ENCODE peak calls at places on chromosomes 7 and 10, in five cellular contexts. D is neuronal stem cell, I is mesenchymal stem cell, X is H9, M is H1. G is an unnamed sample. For H3K27me3, the result is how much of the 10 kb centered on the place peaks cover.

GRCh38 chr10:121928528-121928884 is 675 bp upstream of the ATE1 start:
- DNase-seq in D (no peak), I (peak), X (no peak), M (no peak), G (peak)

GRCh38 chr7:15326044-15326644 is 235.7 kb downstream of the AGMO start:
- DNase-seq in X (no peak), D (no peak), I (peak), M (no peak), G (no peak)

GRCh38 chr7:70347463-70347855 is 749.2 kb downstream of the AUTS2 start:
- DNase-seq in M (no peak), D (no peak), X (no peak), I (no peak), G (no peak)

GRCh38 chr10:18527692-18528091 is 123.7 kb downstream of the NSUN6 start:
- DNase-seq in X (no peak), M (no peak), D (no peak), I (peak), G (no peak)

GRCh38 chr10:130301026-130301892 is 165.1 kb downstream of the GLRX3 start:
- DNase-seq in I (no peak), M (no peak), D (no peak), X (no peak), G (no peak)

GRCh38 chr7:7710469-7710868 is 7.9 kb downstream of the RPA3 start:
- DNase-seq in M (no peak), X (no peak), I (no peak), D (no peak), G (no peak)

GRCh38 chr7:129376778-129377700 is 57.2 kb upstream of the STRIP2 start:
- DNase-seq in I (peak), D (no peak), X (no peak), M (no peak), G (no peak)

GRCh38 chr10:18164093-18164492 is 23.9 kb downstream of the CACNB2 start:
- DNase-seq in M (no peak), X (no peak), D (no peak), I (peak), G (no peak)

GRCh38 chr7:92830532-92831110 is 5.8 kb downstream of the CDK6 start:
- DNase-seq in D (no peak), X (no peak), I (peak), M (no peak), G (peak)

GRCh38 chr10:130244928-130245495 is 108.8 kb downstream of the GLRX3 start:
- DNase-seq in M (no peak), D (no peak), X (no peak), I (no peak), G (no peak)

GRCh38 chr7:47550788-47551470 is 31.0 kb downstream of the TNS3 start:
- DNase-seq in X (no peak), D (no peak), I (no peak), M (no peak), G (no peak)

GRCh38 chr7:144835668-144836544 is at the start of gene TPK1:
- DNase-seq in I (peak), D (peak), M (peak), X (peak), G (peak)

GRCh38 chr10:13867822-13868221 is 281.1 kb downstream of the PRPF18 start:
- DNase-seq in D (no peak), X (no peak), I (no peak), M (no peak), G (no peak)

GRCh38 chr7:37853468-37853867 is 5.1 kb downstream of the NME8 start:
- DNase-seq in X (no peak), I (no peak), M (no peak), D (no peak), G (no peak)

GRCh38 chr7:83065714-83066113 is 97.0 kb downstream of the PCLO start:
- DNase-seq in X (no peak), I (peak), D (no peak), M (no peak), G (no peak)

GRCh38 chr7:74542558-74543117 is 88.9 kb downstream of the GTF2IRD1 start:
- DNase-seq in X (no peak), D (no peak), M (no peak), I (no peak), G (no peak)

GRCh38 chr10:132891994-132892393 is 50.4 kb downstream of the CFAP46 start:
- DNase-seq in X (no peak), M (no peak), D (no peak), I (no peak), G (no peak)

GRCh38 chr7:149787428-149788299 is 14.3 kb upstream of the ZNF467 start:
- DNase-seq in D (no peak), M (no peak), I (no peak), X (peak), G (no peak)

DNA sequence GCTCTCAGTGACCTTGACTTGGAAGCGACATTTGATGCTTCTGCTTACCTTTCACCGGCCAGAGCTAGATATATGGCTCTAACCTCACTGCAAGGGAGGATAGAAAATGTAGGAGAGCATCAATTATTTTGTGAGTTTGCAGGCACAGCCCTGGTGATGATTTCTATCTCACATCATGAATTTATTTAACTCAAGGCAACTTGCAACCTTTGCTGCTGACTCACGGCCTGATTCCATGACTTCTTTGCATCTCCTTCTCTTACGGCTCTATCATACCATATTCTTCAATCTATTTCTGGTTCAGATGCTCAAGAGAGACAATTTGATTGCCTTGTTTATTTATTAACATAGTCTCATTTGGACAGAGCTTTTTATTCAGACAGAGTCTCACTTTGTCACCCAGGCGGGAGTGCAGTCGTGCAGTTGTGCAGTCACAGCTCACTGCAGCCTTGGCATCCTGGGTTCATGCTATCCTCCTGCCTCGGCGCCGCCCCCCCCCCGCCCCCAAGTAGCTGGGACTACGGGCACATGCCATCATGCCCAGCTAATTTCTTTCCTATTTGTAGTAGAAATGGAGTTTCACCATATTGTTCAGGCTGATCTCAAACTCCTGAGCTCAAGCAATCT is 196.0 kb downstream of the REEP3 start:
- DNase-seq in X (no peak), M (no peak), I (no peak), D (no peak), G (no peak)
- H3K18ac ChIP-seq in X (no peak), M (no peak), I (peak), D (no peak), G (no peak)

DNA sequence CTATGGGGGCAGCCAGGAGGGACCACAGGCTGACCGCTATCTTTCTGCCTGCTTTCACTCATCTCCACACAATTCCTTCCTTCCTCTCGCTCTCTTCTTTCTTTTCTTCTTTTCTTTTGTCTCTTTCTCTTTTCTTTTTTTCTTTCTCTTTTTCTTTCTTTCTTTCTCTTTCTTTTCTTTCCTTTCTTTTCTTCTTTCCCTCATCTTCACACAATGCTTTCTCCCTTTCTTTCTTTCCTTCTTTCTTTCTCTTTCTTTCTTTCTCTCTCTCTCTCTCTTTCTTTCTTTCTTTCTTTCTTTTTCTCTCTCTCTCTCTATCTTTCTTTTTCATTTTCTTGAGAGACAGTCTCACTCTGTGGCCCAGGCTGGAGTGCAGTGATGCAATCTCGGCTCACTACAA is 6.8 kb upstream of the MUC12 start:
- DNase-seq in I (no peak), X (no peak), M (no peak), D (no peak), G (no peak)
- H3K27me3 ChIP-seq in I (half or more), X (under half), M (under half), D (under half), G (under half)

DNA sequence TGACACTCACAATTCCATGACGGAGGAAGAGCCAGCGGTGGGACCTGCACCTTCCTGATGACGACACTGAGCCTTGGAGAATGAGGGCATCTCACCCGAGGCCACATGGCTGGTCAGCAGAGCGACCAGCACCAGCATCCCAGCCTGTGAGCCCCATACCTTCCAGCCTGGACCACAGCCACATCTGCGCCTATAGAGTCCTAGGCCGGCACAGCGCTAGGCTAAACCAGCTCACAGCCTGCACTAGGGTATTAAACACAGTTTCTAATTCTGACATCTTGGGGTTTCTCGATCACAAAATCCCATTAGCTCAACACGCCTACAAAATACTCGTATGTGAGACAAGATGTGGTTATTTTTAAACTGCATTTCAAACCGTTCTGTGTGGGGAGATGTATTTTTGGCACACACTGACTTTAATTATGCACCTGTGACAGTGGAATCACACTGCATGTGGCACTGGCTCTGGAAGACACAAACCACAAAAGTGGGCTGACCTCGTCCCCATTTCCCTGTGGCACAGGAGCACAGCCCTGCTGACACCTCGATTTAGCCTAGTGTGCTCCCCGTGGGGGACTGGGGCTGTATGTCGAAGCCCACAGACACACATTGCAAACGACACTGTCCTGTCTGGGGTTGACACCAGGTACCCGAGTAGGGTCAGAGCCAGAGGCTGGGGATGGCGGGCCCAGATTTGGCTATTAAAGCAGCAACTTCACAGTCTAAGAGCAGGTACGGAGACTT is 32.5 kb downstream of the CPXM2 start:
- DNase-seq in X (no peak), D (no peak), M (no peak), I (no peak), G (no peak)
- H2BK12ac ChIP-seq in X (no peak), D (no peak), M (no peak), I (no peak), G (no peak)

GRCh38 chr10:2202401-2202800 is 465.1 kb upstream of the ADARB2 start:
- DNase-seq in D (peak), I (peak), X (peak), M (peak), G (no peak)
- H3K18ac ChIP-seq in D (no peak), I (no peak), X (peak), M (peak), G (no peak)

GRCh38 chr7:3931843-3932242 is 630.8 kb downstream of the SDK1 start:
- DNase-seq in M (no peak), I (no peak), D (no peak), X (no peak), G (no peak)

GRCh38 chr7:3924277-3924676 is 623.2 kb downstream of the SDK1 start:
- DNase-seq in I (no peak), D (no peak), M (no peak), X (no peak), G (no peak)

GRCh38 chr7:3928727-3929515 is 627.9 kb downstream of the SDK1 start:
- DNase-seq in D (no peak), X (no peak), M (no peak), I (no peak), G (no peak)

GRCh38 chr7:3923307-3923918 is 622.4 kb downstream of the SDK1 start:
- DNase-seq in X (no peak), M (no peak), I (no peak), D (no peak), G (no peak)

GRCh38 chr7:3927446-3928110 is 626.5 kb downstream of the SDK1 start:
- DNase-seq in I (no peak), D (no peak), M (no peak), X (no peak), G (no peak)
- H3K27me3 ChIP-seq in I (under half), D (under half), M (under half), X (under half), G (under half)